ENCODE peak calls at places on chromosome 5, in four cellular contexts. P, G, V and W are unnamed samples.

GRCh38 chr5:132505641-132506040 is 15.1 kb upstream of the IRF1 start:
- DNase-seq in P (no peak), G (no peak), V (no peak), W (no peak)

GRCh38 chr5:94181940-94182339 is 436.5 kb downstream of the KIAA0825 start:
- DNase-seq in P (no peak), G (peak; percentile 24), V (peak; percentile 46), W (no peak)

GRCh38 chr5:30156156-30156555 is 1037.3 kb upstream of the CDH6 start:
- DNase-seq in P (no peak), G (no peak), V (no peak), W (no peak)

GRCh38 chr5:124087752-124088151 is 575.8 kb downstream of the CSNK1G3 start:
- DNase-seq in P (no peak), G (no peak), V (no peak), W (no peak)

GRCh38 chr5:36492998-36493655 is 113.3 kb upstream of the SLC1A3 start:
- DNase-seq in P (no peak), G (no peak), V (no peak), W (no peak)

GRCh38 chr5:111997308-111998159 is 240.5 kb upstream of the NREP start:
- DNase-seq in P (no peak), G (no peak), V (no peak), W (no peak)

GRCh38 chr5:109740329-109740728 is 50.6 kb downstream of the MAN2A1 start:
- DNase-seq in P (no peak), G (no peak), V (peak; percentile 45), W (no peak)

GRCh38 chr5:79318935-79319614 is 83.1 kb downstream of the JMY start:
- DNase-seq in P (no peak), G (no peak), V (no peak), W (no peak)

GRCh38 chr5:37715957-37716356 is 123.9 kb downstream of the GDNF start:
- DNase-seq in P (no peak), G (no peak), V (no peak), W (no peak)

GRCh38 chr5:35247645-35248034 is 17.4 kb upstream of the PRLR start:
- DNase-seq in P (no peak), G (no peak), V (no peak), W (no peak)

GRCh38 chr5:154446183-154447073 is 631 bp downstream of the SAP30L start:
- DNase-seq in P (peak; percentile 24), G (peak; percentile 67), V (peak; percentile 61), W (peak; percentile 62)

GRCh38 chr5:39639618-39640078 is 214.9 kb upstream of the DAB2 start:
- DNase-seq in P (no peak), G (no peak), V (no peak), W (no peak)

GRCh38 chr5:67454957-67455561 is 258.5 kb upstream of the CD180 start:
- DNase-seq in P (no peak), G (no peak), V (no peak), W (no peak)

GRCh38 chr5:113204525-113205161 is 228.0 kb downstream of the DCP2 start:
- DNase-seq in P (no peak), G (no peak), V (no peak), W (no peak)

GRCh38 chr5:136703706-136704105 is 338.4 kb upstream of the TRPC7 start:
- DNase-seq in P (no peak), G (no peak), V (no peak), W (no peak)

GRCh38 chr5:159345336-159345735 is 15.0 kb upstream of the IL12B start:
- DNase-seq in P (no peak), G (no peak), V (no peak), W (no peak)

GRCh38 chr5:81239613-81240012 is 6.5 kb downstream of the CKMT2 start:
- DNase-seq in P (no peak), G (no peak), V (no peak), W (no peak)
- TF ChIP-seq CTCF in P (no peak), G (no peak), V (peak; percentile 15), W (no peak)

GRCh38 chr5:122469520-122469919 is 157.5 kb downstream of the SNCAIP start:
- DNase-seq in P (no peak), G (no peak), V (no peak), W (no peak)

GRCh38 chr5:122465994-122466393 is 154.0 kb downstream of the SNCAIP start:
- DNase-seq in P (no peak), G (no peak), V (no peak), W (no peak)

GRCh38 chr5:122470365-122470764 is 158.3 kb downstream of the SNCAIP start:
- DNase-seq in P (no peak), G (no peak), V (no peak), W (no peak)

GRCh38 chr5:122471031-122471751 is 159.2 kb downstream of the SNCAIP start:
- DNase-seq in P (no peak), G (peak; percentile 26), V (peak; percentile 53), W (no peak)

GRCh38 chr5:122468351-122469111 is 156.5 kb downstream of the SNCAIP start:
- DNase-seq in P (no peak), G (no peak), V (no peak), W (no peak)
- TF ChIP-seq CTCF in P (no peak), G (no peak), V (no peak), W (no peak)

DNA sequence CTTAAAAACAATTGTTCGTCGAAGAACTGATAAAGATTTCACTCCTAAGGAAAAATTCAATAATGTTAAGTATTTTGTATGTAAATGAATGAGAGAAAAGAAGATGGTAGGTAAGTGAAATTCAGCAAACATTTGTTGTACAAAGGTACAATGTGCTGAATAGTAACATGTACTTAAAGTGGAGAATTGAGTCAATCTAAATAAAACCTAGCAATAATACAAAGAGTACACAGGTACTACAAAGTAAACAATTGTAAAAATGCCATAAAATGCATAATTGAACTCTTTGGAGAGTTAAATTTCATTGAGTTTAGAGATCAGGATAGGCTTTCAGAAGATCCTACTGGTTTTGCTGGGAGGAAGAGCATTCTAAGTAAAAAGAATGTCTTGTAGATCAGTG is 82.9 kb downstream of the ERBIN start:
- DNase-seq in P (no peak), G (no peak), V (no peak), W (no peak)
- TF ChIP-seq CTCF in P (no peak), G (no peak), V (no peak), W (no peak)

GRCh38 chr5:172857982-172858381 is 23.9 kb downstream of the ERGIC1 start:
- DNase-seq in P (no peak), G (no peak), V (no peak), W (no peak)
- TF ChIP-seq CTCF in P (no peak), G (no peak), V (no peak), W (no peak)

GRCh38 chr5:33801292-33801691 is 90.5 kb downstream of the ADAMTS12 start:
- DNase-seq in P (no peak), G (no peak), V (no peak), W (no peak)

GRCh38 chr5:33795532-33795931 is 96.3 kb downstream of the ADAMTS12 start:
- DNase-seq in P (no peak), G (no peak), V (no peak), W (no peak)

GRCh38 chr5:33794550-33795300 is 97.1 kb downstream of the ADAMTS12 start:
- DNase-seq in P (no peak), G (no peak), V (no peak), W (no peak)

GRCh38 chr5:33800221-33800950 is 91.4 kb downstream of the ADAMTS12 start:
- DNase-seq in P (no peak), G (no peak), V (no peak), W (no peak)
- TF ChIP-seq CTCF in P (no peak), G (no peak), V (no peak), W (no peak)